ENCODE peak calls at places on chromosomes 7 and 10, in six cellular contexts. L is CD4-positive, alpha-beta T cell; G is choroid plexus epithelial cell; M is H9; O is heart right ventricle; I is GM10248. P is an unnamed sample.

GRCh38 chr10:117762126-117762818 is 219.7 kb downstream of the EMX2 start:
- DNase-seq in M (no peak), G (no peak), O (no peak), L (no peak), I (no peak), P (no peak)

GRCh38 chr10:5500910-5501309 is 1.5 kb upstream of the CALML5 start:
- DNase-seq in G (no peak), O (no peak), M (no peak), L (no peak), I (no peak), P (no peak)

GRCh38 chr10:32347363-32347735 is 391 bp upstream of the EPC1 start:
- DNase-seq in G (no peak), I (no peak), M (peak), O (no peak), L (no peak), P (no peak)

GRCh38 chr7:92880212-92881090 is 44.1 kb upstream of the CDK6 start:
- DNase-seq in G (peak), L (no peak), O (no peak), I (peak), M (peak), P (peak)

GRCh38 chr10:63105811-63106755 is 27.0 kb upstream of the NRBF2 start:
- DNase-seq in L (no peak), G (peak), I (no peak), O (peak), M (no peak), P (peak)

GRCh38 chr7:123425246-123425645 is 109.1 kb downstream of the IQUB start:
- DNase-seq in O (no peak), L (no peak), M (no peak), G (no peak), I (no peak), P (no peak)

GRCh38 chr7:138755331-138755747 is 42.5 kb upstream of the TMEM213 start:
- DNase-seq in I (no peak), M (no peak), G (peak), L (no peak), O (no peak), P (no peak)

GRCh38 chr10:80199828-80200227 is 5.5 kb downstream of the ANXA11 start:
- DNase-seq in O (no peak), L (no peak), G (peak), M (no peak), I (no peak), P (no peak)

GRCh38 chr10:129494176-129494575 is 27.1 kb downstream of the MGMT start:
- DNase-seq in I (no peak), G (no peak), L (no peak), O (no peak), M (no peak), P (no peak)

GRCh38 chr7:149854611-149855367 is 16.6 kb downstream of the ZNF862 start:
- DNase-seq in O (peak), G (peak), M (peak), I (no peak), L (peak), P (peak)

GRCh38 chr10:129938460-129938859 is 25.6 kb downstream of the EBF3 start:
- DNase-seq in O (no peak), G (no peak), L (no peak), I (no peak), M (no peak), P (no peak)

GRCh38 chr10:87750001-87750651 is 67.9 kb downstream of the ATAD1 start:
- DNase-seq in L (no peak), I (no peak), M (no peak), G (peak), O (no peak), P (no peak)

GRCh38 chr10:114220281-114220680 is 18.8 kb upstream of the VWA2 start:
- DNase-seq in L (no peak), G (no peak), I (no peak), M (no peak), O (no peak), P (no peak)

GRCh38 chr7:87218941-87219544 is 489 bp downstream of the TMEM243 start:
- DNase-seq in L (peak), I (peak), M (peak), G (peak), O (peak), P (peak)

GRCh38 chr7:26265499-26266075 is 26.1 kb upstream of the SNX10 start:
- DNase-seq in I (no peak), M (no peak), G (no peak), L (no peak), O (no peak), P (no peak)

GRCh38 chr7:99139031-99139430 is 4.9 kb downstream of the SMURF1 start:
- DNase-seq in O (no peak), L (no peak), G (peak), M (no peak), I (no peak), P (no peak)

GRCh38 chr10:95475827-95476481 is 85.2 kb downstream of the SORBS1 start:
- DNase-seq in O (no peak), M (no peak), L (no peak), I (no peak), G (no peak), P (no peak)

GRCh38 chr10:52191049-52191448 is 123.0 kb upstream of the DKK1 start:
- DNase-seq in I (no peak), M (no peak), L (no peak), G (no peak), O (no peak), P (no peak)

GRCh38 chr10:24991298-24991697 is 24.7 kb downstream of the ENKUR start:
- DNase-seq in L (no peak), M (no peak), I (no peak), G (no peak), O (no peak), P (no peak)

GRCh38 chr7:157352506-157352905 is 15.7 kb downstream of the DNAJB6 start:
- DNase-seq in L (no peak), I (peak), O (no peak), G (no peak), M (no peak), P (no peak)

GRCh38 chr10:16891375-16892313 is 74.4 kb upstream of the RSU1 start:
- DNase-seq in I (no peak), L (no peak), M (peak), G (peak), O (peak), P (peak)

GRCh38 chr10:131257027-131257426 is 54.5 kb downstream of the TCERG1L start:
- DNase-seq in G (no peak), L (no peak), I (no peak), M (no peak), O (no peak), P (no peak)

GRCh38 chr10:103416436-103417147 is 20.2 kb downstream of the PDCD11 start:
- DNase-seq in I (peak), L (peak), G (peak), O (no peak), M (no peak), P (peak)

GRCh38 chr10:12201543-12201942 is 5.6 kb downstream of the CDC123 start:
- DNase-seq in O (no peak), G (no peak), L (no peak), M (no peak), I (no peak), P (no peak)

GRCh38 chr7:150401861-150402631 is 22.9 kb downstream of the ZNF775 start:
- DNase-seq in I (no peak), M (peak), L (no peak), O (no peak), G (peak), P (no peak)

GRCh38 chr10:72461085-72461484 is 106.4 kb upstream of the DNAJB12 start:
- DNase-seq in O (no peak), G (peak), L (no peak), I (no peak), M (no peak), P (no peak)

GRCh38 chr10:34966440-34966839 is 123.7 kb downstream of the CUL2 start:
- DNase-seq in O (no peak), L (no peak), G (peak), M (no peak), I (no peak), P (no peak)

GRCh38 chr10:22618081-22618785 is 96.1 kb downstream of the PIP4K2A start:
- DNase-seq in L (no peak), O (no peak), G (peak), I (no peak), M (no peak), P (no peak)

GRCh38 chr10:124523886-124524285 is 62.3 kb downstream of the LHPP start:
- DNase-seq in I (no peak), G (no peak), M (no peak), L (no peak), O (no peak), P (no peak)

DNA sequence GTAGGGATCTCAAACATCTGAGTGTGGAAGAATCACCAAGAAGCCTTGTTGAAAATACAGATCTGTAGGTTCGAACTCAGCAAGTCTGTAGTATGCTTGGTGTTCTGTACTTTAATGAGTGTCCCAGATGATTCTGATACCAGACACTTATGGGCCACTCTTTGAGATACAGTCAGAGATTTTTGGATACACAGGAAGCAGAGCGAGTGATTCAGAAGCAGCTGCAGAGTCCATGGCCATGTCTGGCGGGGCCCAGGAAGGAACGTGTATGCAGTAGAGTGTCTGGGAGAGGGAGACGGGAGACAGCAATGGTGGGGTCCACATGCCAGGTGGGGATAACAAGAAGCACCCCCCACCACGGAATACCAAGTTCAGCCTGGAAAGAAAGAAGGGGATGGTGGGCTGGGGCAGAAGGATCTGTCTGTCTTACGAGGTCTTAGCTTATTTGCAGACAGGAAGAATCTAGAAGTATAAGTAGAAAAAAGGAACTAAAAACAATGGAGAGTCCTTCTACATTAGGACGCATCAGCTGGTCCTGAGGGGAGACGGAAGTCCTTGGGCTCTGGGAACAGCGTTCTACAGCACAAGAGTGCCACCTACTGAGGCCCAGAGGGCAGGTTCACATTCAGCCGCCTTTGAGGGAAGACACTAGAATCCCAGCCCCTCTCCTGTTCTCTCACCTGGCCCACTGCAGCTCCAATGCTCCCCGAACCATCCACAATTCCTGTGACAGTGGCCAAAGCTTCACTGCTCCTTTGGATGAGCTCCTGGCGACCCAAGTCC is 55.4 kb downstream of the SLC37A3 start:
- DNase-seq in I (peak), L (no peak), G (peak), M (peak), O (peak), P (peak)
- TF ChIP-seq CTCF in I (peak), L (no peak), G (peak), M (peak), O (peak), P (peak)

DNA sequence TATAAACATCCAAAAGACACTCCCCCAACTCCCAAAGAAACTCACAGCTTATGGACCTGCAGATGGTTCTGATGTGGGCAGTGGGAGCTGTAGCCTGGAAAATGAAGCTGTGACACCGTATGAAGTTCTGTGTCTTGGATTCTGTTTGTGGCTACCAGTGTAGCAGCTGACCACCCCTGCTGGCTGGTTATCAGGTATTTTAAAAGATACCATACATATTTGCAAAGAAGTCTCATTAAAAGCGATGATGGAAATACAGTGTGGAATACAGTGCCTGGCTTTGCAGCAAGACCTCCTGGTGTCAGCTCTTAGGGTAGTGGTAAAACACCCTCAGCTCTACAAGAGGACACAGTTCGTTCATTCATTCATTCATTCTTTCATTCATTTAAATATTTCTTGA is 194.3 kb upstream of the PRKCQ start:
- DNase-seq in G (no peak), L (no peak), I (no peak), O (no peak), M (no peak), P (no peak)
- TF ChIP-seq CTCF in G (no peak), L (no peak), I (no peak), O (no peak), M (no peak), P (no peak)

GRCh38 chr7:44819292-44819691 is 22.8 kb downstream of the PPIA start:
- DNase-seq in L (no peak), G (no peak), M (no peak), I (no peak), O (no peak), P (no peak)

GRCh38 chr7:44811571-44811970 is 15.1 kb downstream of the PPIA start:
- DNase-seq in G (no peak), I (no peak), M (no peak), L (no peak), O (no peak), P (no peak)

GRCh38 chr7:44811093-44811492 is 14.6 kb downstream of the PPIA start:
- DNase-seq in I (no peak), M (no peak), G (peak), O (no peak), L (no peak), P (peak)

DNA sequence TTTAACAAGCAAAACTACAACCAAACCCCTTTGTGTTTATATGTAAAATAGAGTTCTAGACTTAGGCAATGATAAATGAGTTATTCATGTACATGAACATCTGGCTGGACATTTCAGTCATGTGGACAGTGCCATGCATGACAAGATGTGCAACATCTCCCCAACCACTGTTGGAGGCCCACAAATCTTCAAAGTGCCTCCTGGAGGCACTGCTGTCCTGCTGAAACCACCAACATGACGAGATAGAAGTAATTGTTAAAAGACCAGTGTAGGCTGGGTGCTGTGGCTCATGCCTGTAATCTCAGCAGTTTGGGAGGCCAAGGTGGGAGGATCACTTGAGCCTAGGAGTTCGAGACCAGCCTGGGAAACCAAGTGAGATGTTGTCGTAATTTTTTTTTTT is 18.5 kb downstream of the PPIA start:
- DNase-seq in G (no peak), O (no peak), I (no peak), L (no peak), M (no peak), P (no peak)
- TF ChIP-seq CTCF in G (peak), O (no peak), I (no peak), L (no peak), M (no peak), P (no peak)

DNA sequence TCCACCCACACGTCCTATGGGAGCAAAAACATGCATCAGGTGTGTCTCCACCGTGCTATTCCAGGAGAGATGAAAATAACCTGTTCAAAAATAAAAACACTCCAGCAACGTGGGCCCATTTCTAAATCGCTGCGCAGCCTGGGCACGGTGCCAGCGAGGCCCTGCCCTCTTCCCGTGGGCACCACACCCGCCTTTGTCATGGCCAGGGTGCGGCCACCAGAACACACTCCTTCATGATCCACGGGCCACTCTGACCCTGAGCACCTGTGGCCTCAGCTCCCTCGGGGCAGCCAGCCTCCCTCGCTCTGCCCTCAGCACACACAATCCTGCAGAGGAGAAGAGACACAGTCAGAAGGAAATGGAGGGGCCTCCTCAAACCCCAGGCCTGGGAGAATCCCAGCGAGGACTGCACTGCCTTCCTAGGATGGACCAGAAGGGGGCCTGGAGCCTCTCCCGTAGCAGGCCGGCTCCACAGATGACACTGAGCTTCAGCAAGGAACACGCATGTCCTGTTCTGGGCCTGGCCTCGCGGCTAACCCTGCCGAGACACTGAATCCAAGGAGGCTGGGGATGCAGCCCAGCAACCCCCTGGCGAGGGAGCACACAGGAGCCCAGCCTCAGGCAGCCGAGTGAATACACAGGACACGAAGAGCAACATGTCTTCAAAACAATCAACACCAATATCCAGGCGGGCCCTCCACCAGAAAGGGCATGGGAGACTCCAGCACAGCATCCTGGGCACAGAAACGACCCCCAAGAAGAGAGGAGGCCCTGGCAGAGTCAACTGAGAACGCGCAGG is 169.0 kb downstream of the MAD1L1 start:
- DNase-seq in I (no peak), L (no peak), G (peak), M (no peak), O (peak), P (peak)
- TF ChIP-seq CTCF in I (no peak), L (no peak), G (peak), M (peak), O (peak), P (no peak)

GRCh38 chr7:7737674-7738073 is 19.3 kb upstream of the RPA3 start:
- DNase-seq in I (no peak), M (no peak), O (no peak), G (no peak), L (no peak), P (no peak)

GRCh38 chr7:7738622-7739021 is 20.2 kb upstream of the RPA3 start:
- DNase-seq in M (no peak), I (no peak), O (no peak), G (no peak), L (no peak), P (no peak)

GRCh38 chr7:7739718-7740355 is 21.4 kb upstream of the RPA3 start:
- DNase-seq in I (no peak), G (no peak), M (no peak), L (no peak), O (no peak), P (no peak)

GRCh38 chr7:7738177-7738576 is 19.8 kb upstream of the RPA3 start:
- DNase-seq in O (no peak), M (no peak), I (no peak), G (no peak), L (no peak), P (no peak)

DNA sequence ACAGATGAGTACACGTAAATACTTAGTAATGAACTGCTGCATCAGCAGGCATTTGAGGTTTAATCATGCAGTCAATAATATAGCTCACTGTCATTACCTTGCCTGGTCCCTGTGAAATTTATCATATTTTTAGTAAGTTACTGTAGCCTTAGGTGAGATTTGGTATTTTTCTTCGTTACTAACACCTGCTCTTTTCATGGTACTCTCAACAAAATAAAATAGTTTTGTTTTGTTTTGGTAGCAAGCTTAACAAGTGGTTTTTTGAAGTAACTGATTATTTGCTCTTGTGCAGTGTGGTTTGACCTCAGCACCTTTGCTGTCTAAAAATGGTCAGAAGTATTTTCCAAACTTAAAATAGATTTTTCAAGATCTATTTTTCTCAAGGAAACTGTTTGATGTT is 20.8 kb upstream of the RPA3 start:
- DNase-seq in L (no peak), O (no peak), G (peak), I (no peak), M (no peak), P (no peak)
- TF ChIP-seq CTCF in L (no peak), O (no peak), G (no peak), I (no peak), M (no peak), P (no peak)

GRCh38 chr10:69939033-69939432 is 113.6 kb upstream of the MACROH2A2 start:
- DNase-seq in G (no peak), L (no peak), O (no peak), I (no peak), M (no peak), P (no peak)

GRCh38 chr10:69934768-69935167 is 117.9 kb upstream of the MACROH2A2 start:
- DNase-seq in L (no peak), M (no peak), G (peak), O (no peak), I (no peak), P (no peak)

GRCh38 chr10:69939481-69939880 is 113.2 kb upstream of the MACROH2A2 start:
- DNase-seq in O (no peak), L (no peak), G (no peak), I (no peak), M (no peak), P (no peak)

GRCh38 chr10:69938541-69938991 is 114.1 kb upstream of the MACROH2A2 start:
- DNase-seq in M (no peak), G (no peak), L (no peak), I (no peak), O (no peak), P (no peak)

GRCh38 chr10:69936091-69936490 is 116.6 kb upstream of the MACROH2A2 start:
- DNase-seq in G (peak), O (no peak), M (no peak), I (peak), L (no peak), P (no peak)
- TF ChIP-seq CTCF in G (peak), O (peak), M (peak), I (peak), L (no peak), P (no peak)

P was measured in MCF 10A.